ENCODE peak calls at places on chromosomes 13 and 19, in eight cellular contexts. One of them, this sample, is unnamed. For H3K27me3, the result is how much of the 10 kb centered on the place peaks cover.

GRCh38 chr19:49766938-49767315 is at the start of gene AP2A1:
- DNase-seq in SJSA1: no peak
- DNase-seq in astrocyte: no peak
- DNase-seq in GM23248: no peak
- DNase-seq in AG04450: no peak
- DNase-seq in mammary epithelial cell: no peak
- DNase-seq in colonic mucosa: no peak
- DNase-seq in suprapubic skin: no peak
- DNase-seq in this sample: no peak

GRCh38 chr13:51234676-51235075 is 12.5 kb downstream of the FAM124A start:
- DNase-seq in suprapubic skin: no peak
- DNase-seq in mammary epithelial cell: no peak
- DNase-seq in GM23248: no peak
- DNase-seq in AG04450: no peak
- DNase-seq in SJSA1: no peak
- DNase-seq in colonic mucosa: no peak
- DNase-seq in astrocyte: no peak
- DNase-seq in this sample: no peak

GRCh38 chr13:106089251-106089940 is 446.1 kb downstream of the EFNB2 start:
- DNase-seq in SJSA1: no peak
- DNase-seq in suprapubic skin: no peak
- DNase-seq in mammary epithelial cell: no peak
- DNase-seq in AG04450: no peak
- DNase-seq in astrocyte: no peak
- DNase-seq in colonic mucosa: no peak
- DNase-seq in GM23248: no peak
- DNase-seq in this sample: no peak

GRCh38 chr19:9865732-9866627 is 30.9 kb downstream of the PIN1 start:
- DNase-seq in SJSA1: no peak
- DNase-seq in mammary epithelial cell: no peak
- DNase-seq in GM23248: no peak
- DNase-seq in suprapubic skin: no peak
- DNase-seq in astrocyte: no peak
- DNase-seq in AG04450: no peak
- DNase-seq in colonic mucosa: no peak
- DNase-seq in this sample: no peak

GRCh38 chr19:43636121-43636683 is 3.4 kb downstream of the CADM4 start:
- DNase-seq in AG04450: no peak
- DNase-seq in colonic mucosa: no peak
- DNase-seq in GM23248: peak
- DNase-seq in astrocyte: peak
- DNase-seq in SJSA1: no peak
- DNase-seq in suprapubic skin: peak
- DNase-seq in mammary epithelial cell: no peak
- DNase-seq in this sample: no peak

GRCh38 chr19:38815059-38816001 is 2.6 kb upstream of the LGALS4 start:
- DNase-seq in suprapubic skin: no peak
- DNase-seq in GM23248: no peak
- DNase-seq in SJSA1: no peak
- DNase-seq in astrocyte: no peak
- DNase-seq in AG04450: no peak
- DNase-seq in mammary epithelial cell: no peak
- DNase-seq in colonic mucosa: peak
- DNase-seq in this sample: no peak

GRCh38 chr13:67408823-67409222 is 178.7 kb upstream of the PCDH9 start:
- DNase-seq in suprapubic skin: no peak
- DNase-seq in SJSA1: no peak
- DNase-seq in colonic mucosa: no peak
- DNase-seq in GM23248: no peak
- DNase-seq in astrocyte: no peak
- DNase-seq in mammary epithelial cell: peak
- DNase-seq in AG04450: no peak
- DNase-seq in this sample: no peak

GRCh38 chr19:34141036-34141435 is 31.3 kb upstream of the LSM14A start:
- DNase-seq in colonic mucosa: no peak
- DNase-seq in suprapubic skin: no peak
- DNase-seq in AG04450: no peak
- DNase-seq in GM23248: no peak
- DNase-seq in astrocyte: no peak
- DNase-seq in SJSA1: no peak
- DNase-seq in mammary epithelial cell: no peak
- DNase-seq in this sample: no peak

GRCh38 chr19:15195987-15196682 is 4.7 kb downstream of the NOTCH3 start:
- DNase-seq in GM23248: peak
- DNase-seq in AG04450: no peak
- DNase-seq in suprapubic skin: peak
- DNase-seq in colonic mucosa: peak
- DNase-seq in SJSA1: no peak
- DNase-seq in mammary epithelial cell: peak
- DNase-seq in astrocyte: no peak
- DNase-seq in this sample: no peak

GRCh38 chr19:15197275-15198005 is 3.4 kb downstream of the NOTCH3 start:
- DNase-seq in astrocyte: no peak
- DNase-seq in SJSA1: no peak
- DNase-seq in colonic mucosa: no peak
- DNase-seq in mammary epithelial cell: no peak
- DNase-seq in AG04450: no peak
- DNase-seq in GM23248: peak
- DNase-seq in suprapubic skin: no peak
- DNase-seq in this sample: peak

GRCh38 chr19:15199219-15199651 is 1.6 kb downstream of the NOTCH3 start:
- DNase-seq in astrocyte: no peak
- DNase-seq in AG04450: no peak
- DNase-seq in SJSA1: no peak
- DNase-seq in colonic mucosa: no peak
- DNase-seq in GM23248: no peak
- DNase-seq in mammary epithelial cell: no peak
- DNase-seq in suprapubic skin: no peak
- DNase-seq in this sample: no peak

GRCh38 chr19:15196683-15197005 is 4.2 kb downstream of the NOTCH3 start:
- DNase-seq in AG04450: no peak
- DNase-seq in suprapubic skin: no peak
- DNase-seq in astrocyte: no peak
- DNase-seq in SJSA1: no peak
- DNase-seq in GM23248: no peak
- DNase-seq in mammary epithelial cell: no peak
- DNase-seq in colonic mucosa: no peak
- DNase-seq in this sample: peak

DNA sequence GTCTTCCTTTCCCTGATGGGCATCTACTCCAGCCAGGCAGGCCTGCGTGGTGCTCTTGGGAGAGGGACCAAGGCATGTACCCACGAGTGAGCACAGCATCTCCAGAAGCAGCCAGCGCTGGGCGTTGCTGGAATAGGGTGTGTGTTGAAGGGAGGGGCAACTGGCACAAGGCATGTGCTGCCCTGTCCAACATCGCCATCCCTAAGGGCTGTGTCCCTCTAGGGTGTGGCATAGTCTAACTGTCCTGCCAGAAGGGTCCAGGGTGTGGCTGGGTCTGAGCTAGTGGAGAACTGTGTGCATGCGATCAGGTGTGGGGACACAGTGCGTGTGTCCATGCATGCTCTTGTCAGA is 2.8 kb downstream of the NOTCH3 start:
- DNase-seq in colonic mucosa: peak
- DNase-seq in GM23248: peak
- DNase-seq in mammary epithelial cell: no peak
- DNase-seq in AG04450: no peak
- DNase-seq in suprapubic skin: no peak
- DNase-seq in SJSA1: no peak
- DNase-seq in astrocyte: no peak
- DNase-seq in this sample: no peak
- H3K27me3 ChIP-seq in colonic mucosa: under half
- H3K27me3 ChIP-seq in GM23248: under half
- H3K27me3 ChIP-seq in mammary epithelial cell: under half
- H3K27me3 ChIP-seq in AG04450: under half
- H3K27me3 ChIP-seq in suprapubic skin: under half
- H3K27me3 ChIP-seq in SJSA1: under half
- H3K27me3 ChIP-seq in astrocyte: under half
- H3K27me3 ChIP-seq in this sample: under half

DNA sequence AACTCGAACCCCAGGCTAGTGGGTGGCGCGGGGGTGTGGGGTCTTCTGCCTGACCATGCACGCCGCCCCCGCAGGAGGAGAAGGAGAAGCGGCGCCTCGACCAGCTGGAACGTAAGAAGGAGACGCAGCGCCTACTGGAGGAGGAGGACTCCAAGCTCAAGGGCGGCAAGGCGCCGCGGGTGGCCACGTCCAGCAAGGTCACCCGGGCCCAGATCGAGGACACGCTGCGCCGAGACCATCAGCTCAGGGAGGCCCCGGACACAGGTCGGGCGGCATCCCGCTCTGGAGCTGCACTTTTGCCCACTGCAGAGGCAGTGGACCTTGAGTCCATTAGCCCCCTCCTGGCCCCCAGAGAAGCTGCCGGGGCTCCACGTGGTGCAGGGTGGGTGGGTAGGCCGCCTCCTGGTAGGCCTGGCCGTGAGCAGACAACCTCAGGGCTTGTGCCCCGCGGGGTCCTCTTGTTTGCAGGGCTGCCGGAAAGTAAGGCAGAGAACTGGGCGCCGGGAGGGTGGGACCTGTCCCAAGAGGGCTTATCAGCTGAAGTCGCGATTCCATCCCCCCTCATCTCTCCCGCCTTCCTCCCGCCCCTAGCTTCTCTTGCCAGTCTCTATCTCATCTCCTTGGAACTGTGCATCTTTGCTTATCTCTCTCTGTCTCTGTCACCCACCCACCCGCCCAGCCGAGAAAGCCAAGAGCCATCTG is 9.9 kb downstream of the CCDC124 start:
- DNase-seq in SJSA1: no peak
- DNase-seq in suprapubic skin: no peak
- DNase-seq in mammary epithelial cell: no peak
- DNase-seq in GM23248: no peak
- DNase-seq in astrocyte: no peak
- DNase-seq in colonic mucosa: no peak
- DNase-seq in AG04450: no peak
- DNase-seq in this sample: no peak
- H3K4me3 ChIP-seq in SJSA1: no peak
- H3K4me3 ChIP-seq in suprapubic skin: peak
- H3K4me3 ChIP-seq in mammary epithelial cell: no peak
- H3K4me3 ChIP-seq in GM23248: no peak
- H3K4me3 ChIP-seq in astrocyte: no peak
- H3K4me3 ChIP-seq in colonic mucosa: no peak
- H3K4me3 ChIP-seq in AG04450: no peak
- H3K4me3 ChIP-seq in this sample: no peak

GRCh38 chr19:50851620-50852019 is 3.1 kb upstream of the KLK3 start:
- DNase-seq in suprapubic skin: no peak
- DNase-seq in AG04450: no peak
- DNase-seq in GM23248: no peak
- DNase-seq in mammary epithelial cell: no peak
- DNase-seq in astrocyte: no peak
- DNase-seq in colonic mucosa: no peak
- DNase-seq in SJSA1: no peak
- DNase-seq in this sample: no peak
- H3K27me3 ChIP-seq in suprapubic skin: half or more
- H3K27me3 ChIP-seq in AG04450: under half
- H3K27me3 ChIP-seq in GM23248: under half
- H3K27me3 ChIP-seq in mammary epithelial cell: under half
- H3K27me3 ChIP-seq in astrocyte: under half
- H3K27me3 ChIP-seq in colonic mucosa: under half
- H3K27me3 ChIP-seq in SJSA1: under half
- H3K27me3 ChIP-seq in this sample: under half

GRCh38 chr13:40026174-40026585 is 370.7 kb downstream of the COG6 start:
- DNase-seq in mammary epithelial cell: peak
- DNase-seq in suprapubic skin: no peak
- DNase-seq in colonic mucosa: no peak
- DNase-seq in GM23248: no peak
- DNase-seq in SJSA1: no peak
- DNase-seq in astrocyte: peak
- DNase-seq in AG04450: no peak
- DNase-seq in this sample: no peak
- H3K4me3 ChIP-seq in mammary epithelial cell: no peak
- H3K4me3 ChIP-seq in suprapubic skin: no peak
- H3K4me3 ChIP-seq in colonic mucosa: no peak
- H3K4me3 ChIP-seq in GM23248: no peak
- H3K4me3 ChIP-seq in SJSA1: no peak
- H3K4me3 ChIP-seq in astrocyte: no peak
- H3K4me3 ChIP-seq in AG04450: no peak
- H3K4me3 ChIP-seq in this sample: no peak

DNA sequence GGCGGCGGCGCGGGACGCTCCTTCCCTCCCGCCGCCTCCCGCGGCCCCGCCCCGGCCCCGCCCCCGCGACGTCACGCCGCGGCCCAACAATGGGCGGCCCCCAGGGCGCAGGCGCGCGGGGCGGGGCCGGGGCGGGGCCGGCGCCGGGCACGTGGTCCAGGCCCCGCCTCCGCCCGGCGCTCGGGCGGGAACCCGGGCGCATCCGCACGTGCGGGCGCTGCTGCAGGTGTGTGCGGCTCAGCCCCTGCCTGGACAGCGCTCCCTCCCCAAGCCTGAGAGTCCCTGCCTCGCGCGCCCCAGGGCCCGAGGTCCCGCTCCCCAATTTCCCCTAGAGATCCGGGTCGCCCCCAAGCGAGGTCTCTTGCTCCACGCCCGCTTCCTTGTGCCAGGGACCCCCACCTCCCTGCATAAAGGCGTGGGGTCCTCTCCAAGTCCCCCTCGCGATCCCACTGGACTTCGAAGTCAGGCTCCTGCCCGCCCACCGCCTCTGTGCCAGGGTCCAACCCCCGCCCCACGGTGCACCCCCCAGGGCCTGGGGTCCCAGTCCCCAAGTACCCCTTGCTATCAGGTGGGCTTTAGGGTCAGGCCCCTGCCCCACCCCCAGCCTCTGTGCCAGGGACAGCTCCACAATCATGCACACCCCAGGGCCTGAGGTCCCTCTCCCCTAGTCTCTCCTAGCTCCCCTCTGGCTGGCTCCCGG is at the start of gene MEX3D:
- DNase-seq in SJSA1: no peak
- DNase-seq in mammary epithelial cell: peak
- DNase-seq in astrocyte: peak
- DNase-seq in GM23248: peak
- DNase-seq in suprapubic skin: peak
- DNase-seq in colonic mucosa: peak
- DNase-seq in AG04450: no peak
- DNase-seq in this sample: peak
- H3K27me3 ChIP-seq in SJSA1: under half
- H3K27me3 ChIP-seq in mammary epithelial cell: under half
- H3K27me3 ChIP-seq in astrocyte: under half
- H3K27me3 ChIP-seq in GM23248: under half
- H3K27me3 ChIP-seq in suprapubic skin: under half
- H3K27me3 ChIP-seq in colonic mucosa: under half
- H3K27me3 ChIP-seq in AG04450: under half
- H3K27me3 ChIP-seq in this sample: under half

DNA sequence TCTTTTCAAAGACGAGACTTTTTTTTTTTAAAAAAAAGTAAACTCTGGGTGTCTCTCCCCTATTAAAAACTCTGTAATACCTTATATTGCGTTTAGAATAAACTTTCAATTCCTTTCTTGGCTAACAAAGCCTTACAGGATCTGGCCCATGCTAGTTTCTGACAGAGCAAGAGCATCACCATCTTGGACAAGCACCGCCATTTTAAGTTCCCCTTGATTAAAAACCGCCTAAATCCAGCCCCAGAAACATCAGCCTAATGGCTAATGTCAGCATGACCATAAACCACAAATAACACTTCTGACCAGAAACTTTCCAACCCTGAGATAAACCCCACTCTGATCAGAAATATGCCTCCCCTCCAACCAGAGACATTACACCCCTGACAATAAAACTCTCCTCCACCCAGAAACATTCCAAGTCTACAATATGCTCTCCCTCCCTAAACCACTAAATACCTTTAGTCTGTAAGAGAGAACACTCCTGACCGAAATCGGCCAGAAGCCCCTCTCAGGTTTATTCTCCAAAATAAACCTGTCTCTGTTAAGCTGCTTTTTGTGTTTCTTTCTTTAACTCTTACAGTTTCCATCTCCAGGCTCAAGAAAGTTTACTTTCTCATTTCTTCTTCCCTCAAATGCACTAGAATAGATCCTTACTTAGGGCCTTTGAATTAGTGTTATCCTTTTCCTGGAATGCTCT is 1.6 kb upstream of the AKAP11 start:
- DNase-seq in GM23248: no peak
- DNase-seq in SJSA1: no peak
- DNase-seq in mammary epithelial cell: no peak
- DNase-seq in suprapubic skin: no peak
- DNase-seq in AG04450: no peak
- DNase-seq in colonic mucosa: no peak
- DNase-seq in astrocyte: no peak
- DNase-seq in this sample: no peak
- H3K4me3 ChIP-seq in GM23248: no peak
- H3K4me3 ChIP-seq in SJSA1: no peak
- H3K4me3 ChIP-seq in mammary epithelial cell: no peak
- H3K4me3 ChIP-seq in suprapubic skin: no peak
- H3K4me3 ChIP-seq in AG04450: no peak
- H3K4me3 ChIP-seq in colonic mucosa: no peak
- H3K4me3 ChIP-seq in astrocyte: no peak
- H3K4me3 ChIP-seq in this sample: no peak